ENCODE peak calls at places on chromosomes 13 and 19, in six cellular contexts. I is BJ, A is Calu3, P is fibroblast of lung, F is esophagus muscularis mucosa, V is lung. E is an unnamed sample.

GRCh38 chr13:94710881-94711560 is 1.3 kb downstream of the SOX21 start:
- DNase-seq in A (peak), V (no peak), I (no peak), P (no peak), F (peak), E (peak)

GRCh38 chr13:97113231-97114001 is 108.7 kb upstream of the MBNL2 start:
- DNase-seq in P (peak), V (no peak), A (no peak), F (no peak), I (no peak), E (no peak)

GRCh38 chr19:48991823-48992570 is 1.1 kb downstream of the GYS1 start:
- DNase-seq in V (peak), A (peak), P (peak), I (no peak), F (no peak), E (no peak)

GRCh38 chr13:40492511-40492910 is 173.9 kb downstream of the FOXO1 start:
- DNase-seq in P (no peak), V (no peak), A (no peak), F (no peak), I (no peak), E (no peak)

GRCh38 chr13:99617474-99618255 is 116.4 kb downstream of the TM9SF2 start:
- DNase-seq in F (no peak), V (no peak), P (peak), I (no peak), A (peak), E (peak)

GRCh38 chr19:18859676-18860301 is 28.0 kb downstream of the UPF1 start:
- DNase-seq in P (no peak), A (no peak), V (no peak), F (no peak), I (no peak), E (peak)

GRCh38 chr19:39446365-39447084 is 1.1 kb downstream of the SUPT5H start:
- DNase-seq in F (no peak), I (no peak), A (no peak), V (no peak), P (no peak), E (no peak)

GRCh38 chr19:45099465-45100201 is 6.7 kb downstream of the PPP1R37 start:
- DNase-seq in F (no peak), V (no peak), I (no peak), P (no peak), A (peak), E (no peak)

GRCh38 chr19:901216-902092 is 8.2 kb downstream of the RNU6-9 start:
- DNase-seq in F (no peak), I (no peak), V (no peak), A (no peak), P (no peak), E (no peak)

GRCh38 chr19:38737921-38738731 is 6.1 kb downstream of the CAPN12 start:
- DNase-seq in A (no peak), V (no peak), P (no peak), F (no peak), I (no peak), E (no peak)

GRCh38 chr19:5154129-5154798 is 185.4 kb downstream of the KDM4B start:
- DNase-seq in V (no peak), I (no peak), A (peak), F (no peak), P (no peak), E (peak)

GRCh38 chr19:35264281-35265125 is 4.3 kb upstream of the USF2 start:
- DNase-seq in P (no peak), A (no peak), V (no peak), I (no peak), F (no peak), E (no peak)

GRCh38 chr19:49301866-49302252 is 23.1 kb downstream of the SLC6A16 start:
- DNase-seq in A (no peak), F (no peak), P (no peak), I (no peak), V (no peak), E (no peak)

GRCh38 chr13:81031996-81032395 is 691.1 kb upstream of the SPRY2 start:
- DNase-seq in A (no peak), I (no peak), P (no peak), V (no peak), F (no peak), E (no peak)

GRCh38 chr19:58480831-58481230 is 4.7 kb downstream of the ZNF446 start:
- DNase-seq in A (no peak), I (no peak), P (no peak), V (no peak), F (no peak), E (no peak)

GRCh38 chr13:52169839-52170238 is 10.4 kb upstream of the NEK3 start:
- DNase-seq in F (no peak), V (no peak), A (no peak), P (no peak), I (no peak), E (no peak)

GRCh38 chr19:2132731-2133490 is 18.5 kb downstream of the AP3D1 start:
- DNase-seq in P (no peak), I (no peak), A (no peak), F (no peak), V (no peak), E (no peak)

GRCh38 chr19:1569997-1570396 is 1.9 kb upstream of the MEX3D start:
- DNase-seq in V (no peak), F (no peak), A (no peak), P (no peak), I (no peak), E (no peak)

GRCh38 chr19:10818306-10819123 is 17.5 kb downstream of the TMED1 start:
- DNase-seq in V (no peak), P (no peak), A (no peak), F (no peak), I (no peak), E (no peak)

GRCh38 chr19:40247178-40247577 is 20.7 kb upstream of the CCNP start:
- DNase-seq in F (no peak), I (no peak), V (no peak), P (no peak), A (no peak), E (no peak)

GRCh38 chr13:75636339-75637095 is 387 bp downstream of the LMO7 start:
- DNase-seq in P (peak), V (no peak), F (no peak), I (no peak), A (peak), E (peak)

GRCh38 chr13:38045278-38046048 is 175.9 kb upstream of the TRPC4 start:
- DNase-seq in A (peak), P (peak), I (no peak), V (no peak), F (no peak), E (peak)

GRCh38 chr13:45873491-45874360 is 22.2 kb upstream of the SIAH3 start:
- DNase-seq in V (no peak), P (peak), A (peak), F (peak), I (no peak), E (no peak)

GRCh38 chr13:31755803-31756212 is 16.5 kb downstream of the RXFP2 start:
- DNase-seq in I (peak), V (no peak), A (no peak), F (no peak), P (peak), E (no peak)

GRCh38 chr19:17402982-17403855 is 2.2 kb downstream of the BST2 start:
- DNase-seq in V (no peak), A (no peak), F (no peak), P (no peak), I (no peak), E (peak)

GRCh38 chr19:20558571-20558970 is 7.0 kb downstream of the ZNF737 start:
- DNase-seq in I (no peak), A (no peak), P (no peak), V (no peak), F (no peak), E (no peak)

GRCh38 chr13:114148521-114148855 is 16.1 kb upstream of the RASA3 start:
- DNase-seq in I (no peak), A (no peak), V (no peak), F (no peak), P (no peak), E (no peak)

GRCh38 chr19:40198272-40198990 is 7.2 kb downstream of the MAP3K10 start:
- DNase-seq in P (no peak), I (no peak), V (no peak), F (no peak), A (no peak), E (no peak)

GRCh38 chr19:10655457-10656312 is 1.5 kb downstream of the ILF3 start:
- DNase-seq in I (no peak), P (peak), F (no peak), V (no peak), A (peak), E (peak)

GRCh38 chr19:38514812-38515633 is 81.5 kb downstream of the RYR1 start:
- DNase-seq in V (peak), A (peak), F (peak), I (no peak), P (peak), E (peak)

GRCh38 chr13:113547248-113547971 is 37.1 kb upstream of the TFDP1 start:
- DNase-seq in P (peak), I (no peak), A (no peak), V (no peak), F (peak), E (no peak)

GRCh38 chr13:20174656-20175405 is 14.0 kb upstream of the GJA3 start:
- DNase-seq in F (peak), A (peak), V (peak), P (peak), I (peak), E (no peak)

GRCh38 chr19:1561236-1561842 is 6.8 kb downstream of the MEX3D start:
- DNase-seq in V (no peak), A (no peak), P (no peak), F (no peak), I (no peak), E (no peak)

GRCh38 chr19:32363175-32363574 is 17.8 kb downstream of the ZNF507 start:
- DNase-seq in V (no peak), A (peak), F (no peak), P (no peak), I (no peak), E (no peak)

GRCh38 chr13:81393686-81394085 is 1052.8 kb upstream of the SPRY2 start:
- DNase-seq in A (no peak), I (no peak), V (no peak), F (no peak), P (no peak), E (no peak)

GRCh38 chr19:16922592-16922934 is 33.8 kb downstream of the F2RL3 start:
- DNase-seq in A (no peak), V (no peak), I (no peak), F (no peak), P (no peak), E (no peak)

GRCh38 chr13:47420568-47420967 is 523.7 kb upstream of the HTR2A start:
- DNase-seq in V (no peak), A (peak), F (no peak), P (peak), I (no peak), E (no peak)

GRCh38 chr13:48831248-48831647 is 144.5 kb upstream of the FNDC3A start:
- DNase-seq in V (no peak), I (no peak), F (no peak), P (peak), A (no peak), E (no peak)

GRCh38 chr13:76972430-76972829 is 19.5 kb upstream of the CLN5 start:
- DNase-seq in V (no peak), A (no peak), F (no peak), I (no peak), P (no peak), E (no peak)

GRCh38 chr13:106145070-106145469 is 390.4 kb downstream of the EFNB2 start:
- DNase-seq in P (no peak), V (no peak), F (no peak), A (no peak), I (no peak), E (no peak)

GRCh38 chr13:106151056-106151699 is 384.3 kb downstream of the EFNB2 start:
- DNase-seq in V (no peak), F (no peak), A (peak), P (peak), I (peak), E (no peak)

GRCh38 chr13:106143930-106144709 is 391.3 kb downstream of the EFNB2 start:
- DNase-seq in P (no peak), F (no peak), I (no peak), A (peak), V (no peak), E (no peak)

GRCh38 chr13:106143392-106143791 is 392.1 kb downstream of the EFNB2 start:
- DNase-seq in V (no peak), P (peak), F (no peak), I (no peak), A (no peak), E (no peak)

GRCh38 chr13:106145997-106146864 is 389.2 kb downstream of the EFNB2 start:
- DNase-seq in V (peak), A (no peak), I (no peak), P (no peak), F (no peak), E (no peak)
- TF ChIP-seq CTCF in V (no peak), A (no peak), I (no peak), P (no peak), F (no peak), E (no peak)

DNA sequence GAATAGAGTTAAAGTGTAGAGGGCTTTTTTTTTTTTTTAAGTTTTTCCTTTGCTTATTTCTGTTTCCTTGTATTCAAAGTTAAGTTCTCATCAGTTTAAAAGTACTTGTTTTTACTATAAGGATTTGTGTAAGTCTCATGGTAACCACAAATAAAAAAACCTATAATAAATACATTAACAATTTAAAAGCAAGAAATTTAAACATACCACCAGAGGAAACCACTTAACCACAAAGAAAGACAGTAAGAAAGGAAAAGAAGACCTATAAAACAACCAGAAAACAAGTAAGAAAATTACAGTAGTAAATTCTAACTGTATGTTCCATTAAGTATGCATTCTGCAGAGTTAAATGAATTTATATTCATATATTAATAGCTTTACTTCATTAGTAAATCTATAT is 999.1 kb upstream of the ATXN8OS start:
- DNase-seq in A (no peak), F (no peak), V (no peak), P (no peak), I (no peak), E (no peak)
- TF ChIP-seq CTCF in A (no peak), F (no peak), V (no peak), P (no peak), I (no peak), E (no peak)

DNA sequence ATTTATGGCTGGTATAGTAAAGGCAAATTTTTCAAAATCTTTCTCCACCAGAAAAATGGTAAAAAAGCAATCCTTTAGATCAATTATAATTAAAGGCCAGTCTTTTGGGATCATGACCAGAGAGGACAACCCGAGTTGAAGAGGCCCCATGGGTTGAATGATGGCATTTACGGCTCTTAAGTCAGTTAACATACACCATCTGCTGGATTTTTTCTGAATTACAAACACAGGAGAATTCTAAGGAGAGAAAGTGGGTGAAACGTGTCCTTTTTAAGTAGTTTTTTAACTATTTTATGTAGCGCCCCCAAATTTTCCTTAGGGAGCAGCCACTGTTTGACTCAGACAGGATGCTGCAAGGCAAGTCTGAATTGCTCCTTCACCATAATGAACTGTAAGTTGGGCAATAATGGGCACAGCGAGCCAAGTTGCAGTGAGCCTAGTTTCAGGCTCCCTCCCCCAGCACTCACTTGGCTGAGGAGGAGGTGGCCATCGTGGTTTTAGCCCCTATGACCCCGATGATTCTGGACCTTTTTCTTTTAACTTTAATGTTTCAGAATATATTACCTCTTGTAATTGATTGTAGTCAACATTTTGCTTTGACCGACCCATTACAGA is 13.6 kb upstream of the ZNF611 start:
- DNase-seq in I (no peak), F (no peak), A (no peak), V (no peak), P (peak), E (peak)
- TF ChIP-seq CTCF in I (peak), F (peak), A (no peak), V (no peak), P (peak), E (peak)

DNA sequence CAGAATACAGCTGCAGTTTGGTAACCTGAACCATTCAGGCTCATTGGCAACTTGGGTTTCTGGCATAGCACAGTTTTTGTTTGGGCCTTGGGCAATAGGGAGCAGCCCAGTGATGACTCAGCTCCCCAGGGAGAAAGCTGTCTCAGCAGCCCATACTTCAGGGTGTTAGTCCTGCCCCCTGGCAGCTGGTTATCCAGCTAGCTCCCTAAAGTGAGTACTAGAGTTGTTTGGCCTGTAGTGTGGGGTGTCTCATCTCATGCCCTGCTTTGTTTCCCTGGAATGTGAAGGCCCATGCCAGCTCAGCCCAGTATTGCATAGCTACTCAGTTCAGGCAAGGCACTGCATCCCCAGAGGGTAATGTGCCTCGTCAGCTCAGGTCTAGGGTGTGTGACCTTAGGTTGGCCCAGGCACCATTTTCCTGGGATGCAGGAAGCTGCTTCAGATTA is 18.2 kb upstream of the ZNF543 start:
- DNase-seq in A (no peak), I (peak), F (no peak), V (no peak), P (peak), E (no peak)
- TF ChIP-seq CTCF in A (no peak), I (peak), F (no peak), V (no peak), P (no peak), E (no peak)

GRCh38 chr19:50414850-50415660 is 3.7 kb upstream of the SPIB start:
- DNase-seq in P (peak), F (no peak), V (peak), A (peak), I (no peak), E (peak)
- TF ChIP-seq CTCF in P (peak), F (peak), V (peak), A (peak), I (peak), E (peak)

GRCh38 chr13:30577381-30577780 is 40.3 kb upstream of the USPL1 start:
- DNase-seq in V (no peak), P (peak), F (no peak), I (peak), A (no peak), E (no peak)

GRCh38 chr13:30580852-30581502 is 36.7 kb upstream of the USPL1 start:
- DNase-seq in A (no peak), P (no peak), I (no peak), F (no peak), V (no peak), E (no peak)

GRCh38 chr13:30584332-30584731 is 33.4 kb upstream of the USPL1 start:
- DNase-seq in F (no peak), V (no peak), P (no peak), I (no peak), A (no peak), E (no peak)

GRCh38 chr13:30585748-30586262 is 31.9 kb upstream of the USPL1 start:
- DNase-seq in V (no peak), P (peak), A (no peak), F (no peak), I (no peak), E (no peak)

DNA sequence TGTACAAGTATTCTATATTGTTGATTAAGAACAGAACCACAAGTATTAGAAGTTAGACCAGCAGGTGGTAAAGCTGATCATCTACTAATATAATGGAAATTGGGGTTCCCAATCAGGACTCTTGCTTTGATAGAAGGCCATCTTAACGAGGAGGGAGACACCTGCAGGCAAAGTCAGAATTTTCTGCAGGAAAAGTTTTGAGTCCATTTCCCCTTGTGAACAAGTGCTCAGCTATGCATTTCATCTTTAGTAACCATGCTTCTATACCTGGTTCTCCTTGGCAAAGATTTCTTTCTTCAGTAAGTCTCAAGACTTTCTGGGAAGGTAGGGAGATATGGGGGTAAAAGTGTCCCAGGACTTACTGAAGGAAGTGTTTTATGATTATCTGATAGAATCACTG is 36.1 kb upstream of the USPL1 start:
- DNase-seq in I (no peak), F (no peak), V (no peak), P (no peak), A (peak), E (peak)
- TF ChIP-seq CTCF in I (peak), F (no peak), V (peak), P (no peak), A (no peak), E (no peak)

DNA sequence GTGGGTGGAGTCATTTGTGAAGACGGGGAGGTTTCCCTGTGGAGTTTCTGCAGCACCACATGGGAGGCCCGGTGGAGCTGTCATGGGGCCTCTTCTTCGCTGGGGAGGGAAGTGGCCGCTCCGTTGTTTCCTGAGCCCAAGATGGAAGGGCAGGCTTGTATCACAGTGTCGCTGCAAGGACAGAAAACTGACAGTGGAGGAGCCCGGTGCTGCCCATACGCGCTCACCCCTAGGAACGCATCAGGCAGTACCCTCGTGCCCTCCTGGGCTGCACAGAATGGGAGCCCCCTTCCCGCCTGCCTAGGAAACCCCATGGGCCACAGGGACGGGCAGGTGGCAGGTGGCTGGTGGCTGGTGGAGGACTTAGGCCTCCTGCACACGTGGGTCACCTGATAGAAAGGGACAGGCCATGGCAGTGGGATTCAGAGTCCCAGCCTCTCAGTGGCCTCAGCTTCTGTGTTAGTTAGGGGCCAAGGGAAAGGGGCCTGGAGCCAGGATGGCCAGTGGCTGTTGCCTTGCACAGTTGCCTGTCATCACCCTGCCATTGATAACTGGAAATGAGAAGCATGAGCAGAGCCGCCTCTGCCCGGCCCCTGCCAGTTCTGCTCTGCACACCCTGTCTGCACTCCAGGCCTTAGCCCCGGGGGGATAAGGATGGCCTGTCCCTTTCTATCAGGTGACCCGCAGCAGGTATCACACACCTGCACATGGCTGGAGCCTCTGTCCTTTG is 7.6 kb downstream of the COL4A2 start:
- DNase-seq in P (no peak), A (no peak), I (no peak), F (no peak), V (no peak), E (no peak)
- TF ChIP-seq CTCF in P (no peak), A (no peak), I (no peak), F (no peak), V (no peak), E (no peak)

GRCh38 chr19:47309608-47310007 is at the start of gene C5AR1:
- DNase-seq in F (no peak), I (no peak), V (peak), A (no peak), P (no peak), E (no peak)
- TF ChIP-seq CTCF in F (no peak), I (no peak), V (no peak), A (no peak), P (no peak), E (no peak)

E was measured in endothelial cell.